ENCODE peak calls at places on chromosomes 4 and X, in seven cellular contexts. J is suprapubic skin; L is lower leg skin; A is astrocyte; S is mesendoderm; Y is CD4-positive, alpha-beta memory T cell; K is astrocyte of the spinal cord. O is an unnamed sample.

GRCh38 chr4:76108467-76109181 is 34.1 kb downstream of the ART3 start:
- DNase-seq in J (no peak), L (no peak), A (peak; percentile 6), S (peak; percentile 35), Y (no peak), K (no peak), O (peak; percentile 6)

GRCh38 chr4:181823183-181823582 is 420.0 kb upstream of the TENM3 start:
- DNase-seq in J (no peak), L (no peak), A (no peak), S (no peak), Y (no peak), K (no peak), O (no peak)

GRCh38 chr4:20271954-20272353 is 20.2 kb downstream of the SLIT2 start:
- DNase-seq in J (no peak), L (no peak), A (no peak), S (no peak), Y (no peak), K (no peak), O (no peak)

GRCh38 chrX:82813671-82814078 is 694.4 kb upstream of the POU3F4 start:
- DNase-seq in J (no peak), L (peak; percentile 12), A (peak; percentile 87), S (peak; percentile 61), Y (no peak), K (peak; percentile 91), O (no peak)

GRCh38 chr4:88021824-88022223 is 14.4 kb downstream of the PKD2 start:
- DNase-seq in J (no peak), L (no peak), A (no peak), S (no peak), Y (no peak), K (no peak), O (no peak)

GRCh38 chr4:60805500-60806313 is 394.4 kb upstream of the ADGRL3 start:
- DNase-seq in J (no peak), L (no peak), A (peak; percentile 14), S (peak; percentile 65), Y (no peak), K (peak; percentile 48), O (peak; percentile 59)

GRCh38 chr4:126777649-126778048 is 855.1 kb upstream of the INTU start:
- DNase-seq in J (no peak), L (no peak), A (peak; percentile 83), S (no peak), Y (no peak), K (peak; percentile 82), O (no peak)

GRCh38 chrX:132146456-132146855 is 18.6 kb upstream of the FRMD7 start:
- DNase-seq in J (no peak), L (no peak), A (no peak), S (no peak), Y (no peak), K (no peak), O (peak; percentile 5)

GRCh38 chr4:92657695-92658094 is 353.9 kb downstream of the GRID2 start:
- DNase-seq in J (no peak), L (no peak), A (no peak), S (no peak), Y (no peak), K (no peak), O (no peak)

GRCh38 chrX:45322382-45322781 is 121.7 kb upstream of the DIPK2B start:
- DNase-seq in J (no peak), L (peak; percentile 15), A (peak; percentile 64), S (peak; percentile 74), Y (no peak), K (peak; percentile 83), O (peak; percentile 34)

GRCh38 chr4:145679520-145679919 is 426 bp upstream of the C4orf51 start:
- DNase-seq in J (no peak), L (no peak), A (peak; percentile 94), S (peak; percentile 32), Y (no peak), K (peak; percentile 93), O (no peak)

GRCh38 chr4:164725066-164725465 is 28.9 kb upstream of the SMIM31 start:
- DNase-seq in J (no peak), L (no peak), A (no peak), S (no peak), Y (no peak), K (no peak), O (no peak)

GRCh38 chr4:99087887-99088484 is 602 bp downstream of the ADH5 start:
- DNase-seq in J (peak; percentile 87), L (peak; percentile 89), A (peak; percentile 63), S (peak; percentile 76), Y (peak; percentile 13), K (peak; percentile 66), O (peak; percentile 64)

GRCh38 chrX:92213781-92214180 is 434.6 kb downstream of the PCDH11X start:
- DNase-seq in J (no peak), L (no peak), A (no peak), S (no peak), Y (no peak), K (peak; percentile 4), O (no peak)

GRCh38 chrX:12777670-12778069 is 13.5 kb upstream of the PRPS2 start:
- DNase-seq in J (no peak), L (no peak), A (no peak), S (peak; percentile 61), Y (no peak), K (no peak), O (peak; percentile 20)

GRCh38 chr4:152052431-152053057 is 291.7 kb upstream of the GATB start:
- DNase-seq in J (no peak), L (no peak), A (peak; percentile 80), S (no peak), Y (peak; percentile 6), K (peak; percentile 59), O (no peak)

GRCh38 chr4:10114147-10114546 is 2.5 kb downstream of the WDR1 start:
- DNase-seq in J (no peak), L (no peak), A (no peak), S (no peak), Y (no peak), K (no peak), O (no peak)
- H3K4me3 ChIP-seq in J (no peak overlapping the region), L (no peak overlapping the region), A (peak overlapping the region; percentile 84), S (no peak overlapping the region), Y (no peak overlapping the region), K (peak overlapping the region; percentile 86), O (no peak overlapping the region)

GRCh38 chr4:10113362-10114047 is 3.1 kb downstream of the WDR1 start:
- DNase-seq in J (no peak), L (no peak), A (no peak), S (no peak), Y (no peak), K (no peak), O (no peak)
- H3K4me3 ChIP-seq in J (no peak overlapping the region), L (no peak overlapping the region), A (peak overlapping the region; percentile 84), S (no peak overlapping the region), Y (no peak overlapping the region), K (no peak overlapping the region), O (no peak overlapping the region)

DNA sequence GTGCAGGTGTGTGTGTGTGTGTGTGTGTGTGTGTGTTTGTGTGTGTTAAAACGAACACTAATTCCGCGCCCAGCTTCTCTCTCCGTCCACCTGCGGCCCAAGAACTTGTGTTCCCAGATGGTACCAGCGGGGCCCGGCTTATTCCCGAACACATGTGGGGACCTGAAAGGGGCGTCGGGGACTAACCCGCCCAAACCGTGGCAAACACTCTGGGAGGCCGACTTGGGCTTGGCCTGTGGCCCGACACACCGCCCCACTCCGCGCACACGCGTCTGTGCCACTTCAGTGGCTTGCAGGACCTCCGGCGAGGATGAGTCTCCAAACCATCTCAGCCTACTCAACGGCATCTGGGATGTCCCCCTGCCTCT is 870 bp upstream of the HHIP start:
- DNase-seq in J (no peak), L (no peak), A (no peak), S (no peak), Y (no peak), K (peak; percentile 35), O (peak; percentile 15)
- H3K4me3 ChIP-seq in J (peak overlapping the region; percentile 67), L (no peak overlapping the region), A (peak overlapping the region; percentile 98), S (no peak overlapping the region), Y (no peak overlapping the region), K (peak overlapping the region; percentile 87), O (peak overlapping the region; percentile 58)

GRCh38 chrX:3631196-3631595 is 82.3 kb downstream of the PRKX start:
- DNase-seq in J (no peak), L (no peak), A (no peak), S (no peak), Y (no peak), K (no peak), O (no peak)

DNA sequence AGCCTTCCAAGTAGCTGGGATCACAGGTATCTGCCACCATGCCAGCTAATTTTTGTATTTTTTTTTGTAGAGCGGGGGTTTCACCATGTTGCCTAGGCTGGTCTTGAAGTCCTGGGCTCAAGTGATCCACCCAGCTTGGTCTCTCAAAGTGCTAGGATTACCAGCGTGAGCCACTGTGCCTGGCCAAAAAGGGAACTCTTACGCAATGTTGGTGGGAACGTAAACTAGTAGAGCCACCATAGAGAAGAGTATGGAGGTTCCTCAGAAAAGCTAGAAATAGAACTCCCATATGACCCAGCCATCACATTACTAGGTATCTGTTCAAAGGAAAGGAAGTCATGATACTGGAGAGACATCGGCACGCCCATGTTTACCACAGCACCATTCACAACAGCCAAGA is 85.9 kb downstream of the PRKX start:
- DNase-seq in J (no peak), L (no peak), A (no peak), S (no peak), Y (no peak), K (no peak), O (no peak)
- H3K4me3 ChIP-seq in J (no peak overlapping the region), L (no peak overlapping the region), A (no peak overlapping the region), S (no peak overlapping the region), Y (no peak overlapping the region), K (no peak overlapping the region), O (no peak overlapping the region)

GRCh38 chrX:155262970-155263754 is 1.1 kb downstream of the RAB39B start:
- DNase-seq in J (no peak), L (no peak), A (no peak), S (no peak), Y (peak; percentile 28), K (no peak), O (no peak)
- H3K4me3 ChIP-seq in J (no peak overlapping the region), L (no peak overlapping the region), A (no peak overlapping the region), S (no peak overlapping the region), Y (peak overlapping the region; percentile 78), K (no peak overlapping the region), O (peak overlapping the region; percentile 59)

GRCh38 chrX:118974908-118975671 is 672 bp downstream of the LONRF3 start:
- DNase-seq in J (peak; percentile 74), L (no peak), A (no peak), S (peak; percentile 67), Y (peak; percentile 58), K (no peak), O (peak; percentile 59)
- H3K4me3 ChIP-seq in J (peak overlapping the region; percentile 61), L (peak overlapping the region; percentile 30), A (no peak overlapping the region), S (no peak overlapping the region), Y (peak overlapping the region; percentile 57), K (peak overlapping the region; percentile 10), O (peak overlapping the region; percentile 42)

DNA sequence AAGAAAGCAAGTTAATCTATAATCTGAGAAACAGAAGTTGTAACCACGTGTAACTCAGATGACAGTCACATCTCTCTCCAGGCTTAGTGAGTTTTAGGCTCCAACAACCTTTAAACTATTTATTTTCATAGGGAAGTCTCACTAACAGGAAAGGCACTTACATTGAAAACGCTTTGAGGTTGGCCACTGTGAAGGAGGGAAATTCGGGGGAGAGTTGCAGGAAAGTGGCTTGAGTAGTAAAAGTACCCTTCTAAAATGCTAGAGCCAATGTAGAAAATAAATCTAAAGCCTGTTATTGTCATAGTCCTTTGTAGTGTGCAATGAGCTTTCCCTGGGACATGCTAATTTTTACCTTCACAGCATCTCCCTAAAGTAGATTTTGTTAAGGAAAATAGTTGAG is 995 bp upstream of the NFXL1 start:
- DNase-seq in J (no peak), L (no peak), A (no peak), S (no peak), Y (no peak), K (no peak), O (no peak)
- H3K4me3 ChIP-seq in J (peak overlapping the region; percentile 80), L (no peak overlapping the region), A (peak overlapping the region; percentile 99), S (no peak overlapping the region), Y (no peak overlapping the region), K (no peak overlapping the region), O (peak overlapping the region; percentile 86)